ENCODE peak calls at places on chromosomes 12 and 14, in ten cellular contexts. J, W, Y, K, X, H, P, E, R and A are unnamed samples.

GRCh38 chr14:105473033-105473676 is 1.5 kb upstream of the CRIP2 start:
- DNase-seq in J (no peak), W (peak; percentile 80), Y (peak; percentile 48), K (no peak), X (no peak), H (peak; percentile 26), P (peak; percentile 57), E (no peak), R (no peak), A (peak; percentile 82)

GRCh38 chr12:79514730-79515525 is 175.8 kb downstream of the PAWR start:
- DNase-seq in J (no peak), W (no peak), Y (no peak), K (no peak), X (no peak), H (peak; percentile 31), P (no peak), E (no peak), R (no peak), A (no peak)

GRCh38 chr12:5081016-5081415 is 37.3 kb downstream of the KCNA5 start:
- DNase-seq in J (no peak), W (peak; percentile 37), Y (no peak), K (no peak), X (no peak), H (no peak), P (peak; percentile 32), E (no peak), R (no peak), A (no peak)

GRCh38 chr14:85487215-85487614 is 42.7 kb upstream of the FLRT2 start:
- DNase-seq in J (no peak), W (no peak), Y (no peak), K (no peak), X (no peak), H (peak; percentile 75), P (no peak), E (no peak), R (no peak), A (no peak)

GRCh38 chr12:121925361-121925725 is 7.0 kb downstream of the CFAP251 start:
- DNase-seq in J (no peak), W (no peak), Y (peak; percentile 39), K (no peak), X (no peak), H (peak; percentile 78), P (no peak), E (no peak), R (no peak), A (no peak)

GRCh38 chr14:69319911-69320310 is 60.0 kb downstream of the GALNT16 start:
- DNase-seq in J (no peak), W (no peak), Y (no peak), K (no peak), X (no peak), H (no peak), P (no peak), E (no peak), R (no peak), A (no peak)

GRCh38 chr12:12428961-12429657 is 72.2 kb downstream of the BORCS5 start:
- DNase-seq in J (no peak), W (no peak), Y (peak; percentile 28), K (no peak), X (no peak), H (peak; percentile 88), P (no peak), E (no peak), R (no peak), A (no peak)

GRCh38 chr12:65603428-65604351 is 220.6 kb upstream of the HMGA2 start:
- DNase-seq in J (no peak), W (no peak), Y (peak; percentile 95), K (no peak), X (no peak), H (peak; percentile 95), P (peak; percentile 36), E (peak; percentile 79), R (no peak), A (no peak)

GRCh38 chr14:101473045-101473729 is 88.1 kb upstream of the DIO3 start:
- DNase-seq in J (no peak), W (no peak), Y (no peak), K (no peak), X (no peak), H (no peak), P (no peak), E (no peak), R (no peak), A (no peak)

GRCh38 chr14:75267141-75267601 is 11.5 kb upstream of the FOS start:
- DNase-seq in J (no peak), W (no peak), Y (peak; percentile 87), K (no peak), X (no peak), H (no peak), P (no peak), E (no peak), R (no peak), A (no peak)

GRCh38 chr12:27332407-27333310 is at the start of gene BMAL2:
- DNase-seq in J (peak; percentile 66), W (peak; percentile 57), Y (peak; percentile 85), K (peak; percentile 14), X (peak; percentile 70), H (peak; percentile 38), P (peak; percentile 28), E (no peak), R (peak; percentile 47), A (peak; percentile 67)

GRCh38 chr12:68962855-68963455 is 30.0 kb upstream of the CPM start:
- DNase-seq in J (no peak), W (no peak), Y (no peak), K (no peak), X (no peak), H (no peak), P (no peak), E (no peak), R (no peak), A (no peak)

GRCh38 chr12:75889214-75889613 is 142.4 kb downstream of the PHLDA1 start:
- DNase-seq in J (no peak), W (no peak), Y (peak; percentile 30), K (no peak), X (no peak), H (peak; percentile 78), P (no peak), E (no peak), R (no peak), A (no peak)

GRCh38 chr12:109239691-109240090 is 69.4 kb downstream of the FOXN4 start:
- DNase-seq in J (no peak), W (no peak), Y (no peak), K (no peak), X (no peak), H (no peak), P (no peak), E (no peak), R (no peak), A (no peak)

GRCh38 chr12:132167610-132168310 is 23.5 kb downstream of the NOC4L start:
- DNase-seq in J (no peak), W (no peak), Y (no peak), K (no peak), X (no peak), H (no peak), P (no peak), E (no peak), R (peak; percentile 84), A (no peak)

GRCh38 chr12:113766133-113766879 is 199.8 kb downstream of the RBM19 start:
- DNase-seq in J (peak; percentile 68), W (peak; percentile 60), Y (peak; percentile 15), K (no peak), X (no peak), H (no peak), P (no peak), E (no peak), R (no peak), A (no peak)

GRCh38 chr12:28172434-28173030 is 17.7 kb upstream of the CCDC91 start:
- DNase-seq in J (no peak), W (peak; percentile 42), Y (peak; percentile 77), K (no peak), X (peak; percentile 11), H (peak; percentile 58), P (no peak), E (no peak), R (peak; percentile 13), A (peak; percentile 35)

GRCh38 chr14:44657688-44658388 is 150.8 kb upstream of the FSCB start:
- DNase-seq in J (no peak), W (no peak), Y (peak; percentile 21), K (no peak), X (no peak), H (no peak), P (no peak), E (no peak), R (no peak), A (peak; percentile 81)

GRCh38 chr12:48601013-48601756 is 31.3 kb upstream of the LALBA start:
- DNase-seq in J (no peak), W (no peak), Y (peak; percentile 65), K (no peak), X (no peak), H (peak; percentile 72), P (no peak), E (no peak), R (no peak), A (no peak)

GRCh38 chr14:50871914-50872732 is at the start of gene ABHD12B:
- DNase-seq in J (peak; percentile 18), W (peak; percentile 23), Y (peak; percentile 40), K (no peak), X (no peak), H (peak; percentile 5), P (no peak), E (no peak), R (no peak), A (no peak)

GRCh38 chr14:38039526-38039925 is 168.2 kb upstream of the SSTR1 start:
- DNase-seq in J (no peak), W (no peak), Y (no peak), K (no peak), X (no peak), H (no peak), P (no peak), E (no peak), R (no peak), A (peak; percentile 97)

GRCh38 chr14:104094709-104095425 is 9.4 kb downstream of the ASPG start:
- DNase-seq in J (peak; percentile 91), W (peak; percentile 83), Y (peak; percentile 77), K (peak; percentile 80), X (peak; percentile 68), H (no peak), P (no peak), E (peak; percentile 70), R (peak; percentile 59), A (peak; percentile 70)

GRCh38 chr12:131617596-131618302 is 93.1 kb upstream of the SFSWAP start:
- DNase-seq in J (no peak), W (peak; percentile 41), Y (no peak), K (no peak), X (no peak), H (no peak), P (no peak), E (no peak), R (no peak), A (no peak)